ENCODE peak calls at places on chromosomes 6 and 20, in four cellular contexts. Q is IMR-90, I is spleen, V is adrenal gland. X is an unnamed sample.

GRCh38 chr20:16528078-16528477 is 45.2 kb downstream of the KIF16B start:
- DNase-seq in Q (peak; percentile 96), I (no peak), V (peak; percentile 88), X (peak; percentile 65)

GRCh38 chr6:137217801-137218472 is 1.2 kb downstream of the IFNGR1 start:
- DNase-seq in Q (peak; percentile 18), I (peak; percentile 70), V (peak; percentile 61), X (no peak)

GRCh38 chr20:49791165-49791564 is 21.5 kb upstream of the SLC9A8 start:
- DNase-seq in Q (no peak), I (no peak), V (no peak), X (no peak)

GRCh38 chr6:158220786-158221442 is 52.8 kb downstream of the GTF2H5 start:
- DNase-seq in Q (peak; percentile 78), I (peak; percentile 96), V (peak; percentile 75), X (peak; percentile 47)

GRCh38 chr6:160221423-160221822 is 37.2 kb downstream of the SLC22A2 start:
- DNase-seq in Q (no peak), I (no peak), V (no peak), X (no peak)

GRCh38 chr6:152457949-152458624 is 179.1 kb downstream of the SYNE1 start:
- DNase-seq in Q (peak; percentile 22), I (no peak), V (no peak), X (no peak)

GRCh38 chr6:7914991-7915789 is 4.6 kb upstream of the TXNDC5 start:
- DNase-seq in Q (peak; percentile 37), I (peak; percentile 81), V (peak; percentile 48), X (no peak)

GRCh38 chr6:90375681-90376439 is 79.2 kb upstream of the BACH2 start:
- DNase-seq in Q (peak; percentile 87), I (no peak), V (no peak), X (peak; percentile 2)

GRCh38 chr6:32941412-32941784 is 570 bp upstream of the HLA-DMB start:
- DNase-seq in Q (no peak), I (no peak), V (no peak), X (no peak)

GRCh38 chr20:59827138-59828056 is 106.0 kb downstream of the SYCP2 start:
- DNase-seq in Q (no peak), I (peak; percentile 64), V (no peak), X (no peak)

GRCh38 chr6:42200035-42200434 is 5.3 kb upstream of the GUCA1B start:
- DNase-seq in Q (peak; percentile 99), I (no peak), V (no peak), X (peak; percentile 26)

GRCh38 chr20:21808863-21809664 is 103.6 kb downstream of the PAX1 start:
- DNase-seq in Q (no peak), I (peak; percentile 83), V (no peak), X (peak; percentile 20)

GRCh38 chr20:15171016-15171415 is 833.6 kb upstream of the FLRT3 start:
- DNase-seq in Q (no peak), I (no peak), V (no peak), X (no peak)

GRCh38 chr6:163338671-163339405 is 75.7 kb upstream of the QKI start:
- DNase-seq in Q (peak; percentile 56), I (no peak), V (no peak), X (no peak)

GRCh38 chr6:35240838-35241801 is 18.4 kb upstream of the ZNF76 start:
- DNase-seq in Q (peak; percentile 44), I (peak; percentile 89), V (peak; percentile 51), X (peak; percentile 77)

GRCh38 chr6:125314019-125314581 is 12.3 kb upstream of the HDDC2 start:
- DNase-seq in Q (peak; percentile 61), I (no peak), V (peak; percentile 55), X (no peak)

GRCh38 chr6:5278571-5279120 is 17.3 kb downstream of the FARS2 start:
- DNase-seq in Q (no peak), I (no peak), V (no peak), X (no peak)

GRCh38 chr6:5280926-5281325 is 19.6 kb downstream of the FARS2 start:
- DNase-seq in Q (no peak), I (no peak), V (no peak), X (no peak)

GRCh38 chr6:5278047-5278446 is 16.7 kb downstream of the FARS2 start:
- DNase-seq in Q (no peak), I (no peak), V (no peak), X (no peak)

GRCh38 chr6:5282191-5282623 is 20.9 kb downstream of the FARS2 start:
- DNase-seq in Q (no peak), I (no peak), V (no peak), X (no peak)

DNA sequence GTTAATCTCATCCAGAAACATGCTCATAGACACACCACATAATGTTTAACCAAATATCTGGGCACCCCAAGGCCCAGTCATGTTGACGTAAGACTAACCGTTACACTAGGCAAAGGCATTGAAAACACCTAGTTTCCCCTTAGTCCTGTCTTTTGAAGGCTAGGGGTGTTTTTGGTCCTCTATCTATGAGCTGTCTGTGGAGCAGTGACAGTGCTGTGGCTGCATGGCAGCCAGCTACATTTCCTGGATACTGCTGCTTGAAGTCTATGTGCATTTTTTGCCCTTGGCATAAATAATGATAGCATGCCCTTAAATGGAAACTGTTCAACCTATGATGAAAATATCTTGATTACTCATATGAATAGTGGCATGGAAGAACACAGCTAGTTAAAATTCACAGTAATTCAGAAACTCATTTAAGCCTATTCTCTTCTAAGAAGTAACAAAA is 18.6 kb downstream of the FARS2 start:
- DNase-seq in Q (peak; percentile 11), I (no peak), V (no peak), X (no peak)
- TF ChIP-seq POLR2A in Q (no peak), I (no peak), V (no peak), X (no peak)

DNA sequence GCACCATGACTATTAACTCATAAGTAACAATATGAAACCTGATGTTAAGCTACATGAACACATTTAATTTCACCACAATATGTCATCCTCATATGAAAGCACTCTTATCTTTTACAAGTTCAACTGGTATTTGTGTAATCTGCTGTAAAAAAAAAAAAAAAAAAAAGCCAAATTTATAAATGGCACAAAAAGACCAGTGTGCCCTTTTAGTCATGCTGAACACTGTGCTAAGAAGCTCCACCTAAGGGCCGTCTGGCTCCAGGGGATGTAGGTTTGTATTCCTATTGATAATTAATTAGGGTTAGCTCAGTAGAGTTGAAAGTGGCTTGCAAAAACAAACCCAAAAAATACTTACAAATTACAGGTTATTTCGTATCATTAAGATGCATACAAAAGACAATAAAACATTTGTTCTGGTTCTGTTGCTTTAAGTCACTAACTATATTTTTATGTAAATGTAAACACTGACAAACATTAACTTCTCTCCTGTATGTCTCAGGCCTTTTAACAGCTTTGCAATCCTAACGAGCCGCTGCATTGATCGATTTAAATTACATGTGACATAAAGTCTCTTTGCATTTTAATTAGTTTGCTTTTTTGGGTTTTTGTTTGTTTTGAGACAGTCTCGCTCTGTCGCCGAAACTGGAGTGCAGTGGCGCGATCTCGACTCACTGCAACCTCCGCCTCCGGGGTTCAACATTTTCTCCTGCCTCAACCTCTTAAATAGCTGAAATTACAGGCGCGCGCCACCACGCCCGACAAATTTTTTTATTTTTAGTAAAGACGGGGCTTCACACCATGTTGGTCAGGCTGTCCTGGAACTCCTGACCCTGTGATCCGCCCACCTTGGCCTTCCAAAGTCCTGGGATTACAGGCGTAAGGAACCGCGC is 110.8 kb downstream of the HFE start:
- DNase-seq in Q (peak; percentile 27), I (peak; percentile 83), V (no peak), X (no peak)
- TF ChIP-seq POLR2A in Q (peak; percentile 50), I (no peak), V (no peak), X (peak; percentile 13)

DNA sequence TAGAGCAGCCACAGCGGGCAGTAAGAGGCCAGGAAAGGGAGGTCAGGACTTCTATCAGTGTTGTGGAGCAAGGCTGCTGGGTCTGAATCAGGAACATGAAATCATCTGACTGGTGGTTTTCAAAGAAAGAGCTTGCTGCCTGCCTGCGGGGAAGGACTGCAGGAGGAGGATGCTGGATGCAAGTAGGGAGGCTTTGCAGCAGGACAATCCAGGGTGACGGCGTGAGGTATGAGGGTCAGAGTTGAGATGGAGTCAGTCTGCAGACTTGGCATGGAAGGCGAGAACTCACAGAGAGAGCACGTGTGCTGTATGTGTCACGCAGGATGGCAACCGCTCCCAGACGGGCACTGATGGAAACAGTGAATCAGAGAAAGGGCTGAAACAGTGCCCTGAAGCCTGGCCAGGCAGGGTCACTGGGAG is 59.2 kb upstream of the CD93 start:
- DNase-seq in Q (peak; percentile 56), I (no peak), V (peak; percentile 58), X (peak; percentile 71)
- TF ChIP-seq POLR2A in Q (no peak), I (no peak), V (no peak), X (no peak)

GRCh38 chr6:122798099-122798641 is 9.1 kb downstream of the SMPDL3A start:
- DNase-seq in Q (peak; percentile 84), I (no peak), V (peak; percentile 66), X (peak; percentile 4)
- TF ChIP-seq POLR2A in Q (no peak), I (no peak), V (no peak), X (no peak)

X was measured in H54.